ENCODE peak calls at places on chromosomes 5 and 9, in four cellular contexts. C, Q, P and B are unnamed samples.

GRCh38 chr5:112616812-112617547 is 120.7 kb upstream of the APC start:
- DNase-seq in P (no peak), C (no peak), Q (no peak), B (no peak)

GRCh38 chr5:14038341-14038959 is 94.0 kb upstream of the DNAH5 start:
- DNase-seq in Q (no peak), C (no peak), P (no peak), B (no peak)

GRCh38 chr9:23464275-23464674 is 361.8 kb downstream of the ELAVL2 start:
- DNase-seq in P (no peak), C (no peak), Q (no peak), B (no peak)

GRCh38 chr9:23492126-23493002 is 333.7 kb downstream of the ELAVL2 start:
- DNase-seq in Q (no peak), C (no peak), P (peak; percentile 21), B (no peak)

GRCh38 chr9:127005770-127006314 is 91.3 kb downstream of the RALGPS1 start:
- DNase-seq in Q (no peak), P (no peak), C (no peak), B (no peak)

GRCh38 chr5:18553269-18553668 is 919.0 kb downstream of the TAF11L14 start:
- DNase-seq in Q (no peak), C (no peak), P (no peak), B (no peak)

GRCh38 chr5:149203896-149204544 is 62.7 kb downstream of the ABLIM3 start:
- DNase-seq in Q (no peak), P (no peak), C (no peak), B (no peak)

GRCh38 chr9:95425910-95426551 is 90.7 kb downstream of the PTCH1 start:
- DNase-seq in C (no peak), Q (no peak), P (no peak), B (no peak)

GRCh38 chr9:99385814-99386279 is 163.8 kb downstream of the SEC61B start:
- DNase-seq in C (peak; percentile 53), Q (no peak), P (no peak), B (no peak)

GRCh38 chr9:12809720-12810119 is 34.9 kb downstream of the LURAP1L start:
- DNase-seq in C (no peak), Q (no peak), P (no peak), B (no peak)

GRCh38 chr9:35561468-35562261 is 43.4 kb upstream of the TESK1 start:
- DNase-seq in C (no peak), P (no peak), Q (no peak), B (no peak)